ENCODE peak calls at places on chromosome 20, in four cellular contexts. One of them, this sample, is unnamed.

GRCh38 chr20:44291754-44292153 is 19.2 kb downstream of the FITM2 start:
- ATAC-seq in CD8-positive, alpha-beta T cell: no peak
- ATAC-seq in activated CD4-positive, alpha-beta T cell treated with anti-CD3 and anti-CD28 coated beads for 36 hours: no peak
- ATAC-seq in activated naive CD8-positive, alpha-beta T cell treated with anti-CD3 and anti-CD28 coated beads, Interleukin-2, amount 50 U/mL, for 24 hours: no peak
- ATAC-seq in this sample: no peak

GRCh38 chr20:1935696-1936366 is 40.6 kb downstream of the SIRPA start:
- ATAC-seq in CD8-positive, alpha-beta T cell: no peak
- ATAC-seq in activated CD4-positive, alpha-beta T cell treated with anti-CD3 and anti-CD28 coated beads for 36 hours: no peak
- ATAC-seq in activated naive CD8-positive, alpha-beta T cell treated with anti-CD3 and anti-CD28 coated beads, Interleukin-2, amount 50 U/mL, for 24 hours: no peak
- ATAC-seq in this sample: no peak

GRCh38 chr20:9510926-9511325 is 3.5 kb upstream of the LAMP5 start:
- ATAC-seq in CD8-positive, alpha-beta T cell: no peak
- ATAC-seq in activated CD4-positive, alpha-beta T cell treated with anti-CD3 and anti-CD28 coated beads for 36 hours: no peak
- ATAC-seq in activated naive CD8-positive, alpha-beta T cell treated with anti-CD3 and anti-CD28 coated beads, Interleukin-2, amount 50 U/mL, for 24 hours: no peak
- ATAC-seq in this sample: no peak

GRCh38 chr20:2873010-2873746 is at the start of gene PTPRA:
- ATAC-seq in CD8-positive, alpha-beta T cell: peak
- ATAC-seq in activated CD4-positive, alpha-beta T cell treated with anti-CD3 and anti-CD28 coated beads for 36 hours: peak
- ATAC-seq in activated naive CD8-positive, alpha-beta T cell treated with anti-CD3 and anti-CD28 coated beads, Interleukin-2, amount 50 U/mL, for 24 hours: peak
- ATAC-seq in this sample: peak

GRCh38 chr20:57690525-57690924 is 19.3 kb downstream of the PMEPA1 start:
- ATAC-seq in CD8-positive, alpha-beta T cell: no peak
- ATAC-seq in activated CD4-positive, alpha-beta T cell treated with anti-CD3 and anti-CD28 coated beads for 36 hours: no peak
- ATAC-seq in activated naive CD8-positive, alpha-beta T cell treated with anti-CD3 and anti-CD28 coated beads, Interleukin-2, amount 50 U/mL, for 24 hours: no peak
- ATAC-seq in this sample: no peak

GRCh38 chr20:44615169-44615791 is 32.9 kb downstream of the PKIG start:
- ATAC-seq in CD8-positive, alpha-beta T cell: no peak
- ATAC-seq in activated CD4-positive, alpha-beta T cell treated with anti-CD3 and anti-CD28 coated beads for 36 hours: peak
- ATAC-seq in activated naive CD8-positive, alpha-beta T cell treated with anti-CD3 and anti-CD28 coated beads, Interleukin-2, amount 50 U/mL, for 24 hours: peak
- ATAC-seq in this sample: peak

GRCh38 chr20:5843054-5843731 is 93.0 kb downstream of the SHLD1 start:
- ATAC-seq in CD8-positive, alpha-beta T cell: no peak
- ATAC-seq in activated CD4-positive, alpha-beta T cell treated with anti-CD3 and anti-CD28 coated beads for 36 hours: peak
- ATAC-seq in activated naive CD8-positive, alpha-beta T cell treated with anti-CD3 and anti-CD28 coated beads, Interleukin-2, amount 50 U/mL, for 24 hours: peak
- ATAC-seq in this sample: peak

GRCh38 chr20:46483879-46484278 is 29.5 kb downstream of the ZNF334 start:
- ATAC-seq in CD8-positive, alpha-beta T cell: no peak
- ATAC-seq in activated CD4-positive, alpha-beta T cell treated with anti-CD3 and anti-CD28 coated beads for 36 hours: no peak
- ATAC-seq in activated naive CD8-positive, alpha-beta T cell treated with anti-CD3 and anti-CD28 coated beads, Interleukin-2, amount 50 U/mL, for 24 hours: no peak
- ATAC-seq in this sample: peak

GRCh38 chr20:50992336-50992732 is 30.6 kb downstream of the KCNG1 start:
- ATAC-seq in CD8-positive, alpha-beta T cell: no peak
- ATAC-seq in activated CD4-positive, alpha-beta T cell treated with anti-CD3 and anti-CD28 coated beads for 36 hours: no peak
- ATAC-seq in activated naive CD8-positive, alpha-beta T cell treated with anti-CD3 and anti-CD28 coated beads, Interleukin-2, amount 50 U/mL, for 24 hours: no peak
- ATAC-seq in this sample: no peak

GRCh38 chr20:10536531-10536930 is 101.4 kb downstream of the SLX4IP start:
- ATAC-seq in CD8-positive, alpha-beta T cell: no peak
- ATAC-seq in activated CD4-positive, alpha-beta T cell treated with anti-CD3 and anti-CD28 coated beads for 36 hours: peak
- ATAC-seq in activated naive CD8-positive, alpha-beta T cell treated with anti-CD3 and anti-CD28 coated beads, Interleukin-2, amount 50 U/mL, for 24 hours: no peak
- ATAC-seq in this sample: no peak

GRCh38 chr20:56628015-56628872 is 862 bp upstream of the TFAP2C start:
- ATAC-seq in CD8-positive, alpha-beta T cell: no peak
- ATAC-seq in activated CD4-positive, alpha-beta T cell treated with anti-CD3 and anti-CD28 coated beads for 36 hours: no peak
- ATAC-seq in activated naive CD8-positive, alpha-beta T cell treated with anti-CD3 and anti-CD28 coated beads, Interleukin-2, amount 50 U/mL, for 24 hours: no peak
- ATAC-seq in this sample: no peak